ENCODE peak calls at places on chromosomes 6 and 20, in ten cellular contexts. P is body of pancreas; A is CD4-positive, alpha-beta T cell; N is retina; H is NCI-H187 treated with DMSO at 0.1 percent for 48 hours; F is thyroid gland; X is activated CD4-positive, alpha-beta T cell treated with anti-CD3 and anti-CD28 coated beads for 48 hours; L is Kasumi-1; T is SW 1271; O is mesenteric fat pad. J is an unnamed sample.

GRCh38 chr20:24746351-24746685 is 202.8 kb upstream of the CST7 start:
- DNase-seq in A (no peak), F (peak), L (no peak), T (no peak), O (no peak), X (no peak), P (peak), N (no peak), H (no peak), J (peak)

GRCh38 chr6:52373294-52373693 is 11.3 kb downstream of the PAQR8 start:
- DNase-seq in F (no peak), O (no peak), N (no peak), H (no peak), X (no peak), T (no peak), P (no peak), A (no peak), L (no peak), J (no peak)

GRCh38 chr20:58447733-58448391 is 58.8 kb downstream of the VAPB start:
- DNase-seq in O (no peak), H (no peak), F (peak), X (peak), N (no peak), L (peak), P (peak), T (no peak), A (peak), J (peak)

GRCh38 chr20:54219751-54220426 is 12.0 kb downstream of the PFDN4 start:
- DNase-seq in T (no peak), P (no peak), H (no peak), L (peak), X (no peak), F (no peak), N (no peak), O (no peak), A (no peak), J (peak)

GRCh38 chr6:56021943-56022342 is 146.6 kb upstream of the BMP5 start:
- DNase-seq in P (no peak), N (no peak), A (no peak), X (no peak), F (no peak), L (no peak), O (no peak), T (no peak), H (no peak), J (no peak)

GRCh38 chr6:41705329-41705995 is 29.9 kb downstream of the TFEB start:
- DNase-seq in T (no peak), X (no peak), N (no peak), H (no peak), F (no peak), A (no peak), O (no peak), L (no peak), P (no peak), J (no peak)

GRCh38 chr6:111559193-111560097 is 46.2 kb downstream of the TRAF3IP2 start:
- DNase-seq in P (peak), L (no peak), H (no peak), N (no peak), F (no peak), A (no peak), X (no peak), O (no peak), T (no peak), J (no peak)

GRCh38 chr6:137878810-137879285 is 11.8 kb downstream of the TNFAIP3 start:
- DNase-seq in T (no peak), L (no peak), X (no peak), P (no peak), N (peak), A (no peak), H (no peak), O (no peak), F (peak), J (no peak)